ENCODE peak calls at places on chromosomes 11 and 22, in six cellular contexts. I is ACHN, P is coronary artery, M is HS-27A, N is HFFc6, G is Kasumi-1. V is an unnamed sample.

GRCh38 chr11:1433568-1433967 is 43.8 kb downstream of the BRSK2 start:
- DNase-seq in G (no peak), N (no peak), P (no peak), M (no peak), I (no peak), V (no peak)

GRCh38 chr11:114062272-114062671 is 2.8 kb downstream of the ZBTB16 start:
- DNase-seq in G (no peak), P (no peak), M (no peak), N (no peak), I (no peak), V (no peak)

GRCh38 chr11:120667281-120667680 is 155.7 kb downstream of the GRIK4 start:
- DNase-seq in I (no peak), M (no peak), N (no peak), G (no peak), P (no peak), V (no peak)

GRCh38 chr11:12019337-12019736 is 10.9 kb upstream of the DKK3 start:
- DNase-seq in G (no peak), P (no peak), I (no peak), M (no peak), N (no peak), V (no peak)

GRCh38 chr11:72240461-72241289 is 3.3 kb downstream of the PHOX2A start:
- DNase-seq in G (no peak), P (no peak), M (no peak), N (no peak), I (no peak), V (no peak)

GRCh38 chr11:108973402-108974119 is 308.7 kb downstream of the DDX10 start:
- DNase-seq in M (peak), I (peak), G (no peak), N (peak), P (no peak), V (no peak)

GRCh38 chr11:97683733-97684132 is 1293.9 kb downstream of the JRKL start:
- DNase-seq in P (no peak), I (peak), N (no peak), M (no peak), G (peak), V (no peak)

GRCh38 chr22:23179381-23180294 is 671 bp upstream of the BCR start:
- DNase-seq in G (no peak), N (no peak), P (peak), I (no peak), M (no peak), V (no peak)

GRCh38 chr11:112219476-112220232 is 6.6 kb upstream of the PTS start:
- DNase-seq in M (no peak), P (no peak), G (peak), N (peak), I (peak), V (peak)

V was measured in germinal center.